ENCODE peak calls at places on chromosomes 13 and 19, in six cellular contexts. Q is H9; P is T-helper 2 cell treated with Interferon-gamma antibody and Interleukin-4, amounts not matched to agents 5 μg/mL and 100 μg/mL, for 36 hours; O is stimulated activated CD8-positive, alpha-beta memory T cell treated with anti-CD3 and anti-CD28 coated beads, Interleukin-4, amount 100 ng/mL, for 48 hours; K is chondrocyte; E is NT2/D1. D is an unnamed sample.

GRCh38 chr19:42282036-42282762 is 13.1 kb downstream of the CIC start:
- DNase-seq in E (no peak), Q (no peak), O (no peak), P (no peak), K (no peak), D (no peak)

GRCh38 chr13:100958859-100959258 is 284.3 kb upstream of the TMTC4 start:
- DNase-seq in K (no peak), P (no peak), E (no peak), O (no peak), Q (no peak), D (no peak)

GRCh38 chr13:29991343-29991742 is 140.9 kb upstream of the UBL3 start:
- DNase-seq in O (no peak), E (peak; percentile 1), P (no peak), K (no peak), Q (no peak), D (peak; percentile 40)

GRCh38 chr19:16319466-16319865 is 5.2 kb upstream of the KLF2 start:
- DNase-seq in E (no peak), O (no peak), P (no peak), Q (no peak), K (no peak), D (no peak)

GRCh38 chr13:83048419-83048818 is 833.9 kb downstream of the SLITRK1 start:
- DNase-seq in O (no peak), P (no peak), E (no peak), Q (no peak), K (no peak), D (no peak)

GRCh38 chr13:98195054-98195791 is 18.2 kb upstream of the RNF113B start:
- DNase-seq in O (no peak), Q (no peak), E (no peak), K (no peak), P (no peak), D (no peak)

GRCh38 chr19:43763473-43763939 is 8.7 kb upstream of the SMG9 start:
- DNase-seq in E (no peak), K (no peak), Q (no peak), P (peak; percentile 58), O (no peak), D (no peak)

GRCh38 chr19:44777715-44778347 is at the start of gene CBLC:
- DNase-seq in K (no peak), Q (peak; percentile 97), P (no peak), E (peak; percentile 47), O (no peak), D (peak; percentile 97)

GRCh38 chr19:55552620-55553019 is 7.3 kb upstream of the SBK3 start:
- DNase-seq in Q (no peak), E (no peak), O (no peak), K (no peak), P (no peak), D (no peak)

GRCh38 chr13:30395192-30396158 is 26.8 kb upstream of the UBE2L5 start:
- DNase-seq in P (peak; percentile 67), O (peak; percentile 73), E (peak; percentile 9), K (no peak), Q (peak; percentile 76), D (peak; percentile 89)

GRCh38 chr19:3360494-3361383 is 5.6 kb upstream of the NFIC start:
- DNase-seq in K (no peak), E (no peak), O (peak; percentile 82), P (peak; percentile 66), Q (no peak), D (no peak)

GRCh38 chr13:50580684-50581305 is 262.7 kb downstream of the DLEU7 start:
- DNase-seq in K (no peak), P (no peak), E (no peak), Q (no peak), O (no peak), D (no peak)

GRCh38 chr13:74246398-74246975 is 112.3 kb upstream of the KLF12 start:
- DNase-seq in E (no peak), O (peak; percentile 42), K (no peak), Q (no peak), P (no peak), D (no peak)

GRCh38 chr19:49799798-49800376 is 13.2 kb downstream of the FUZ start:
- DNase-seq in Q (peak; percentile 77), P (no peak), O (peak; percentile 39), E (no peak), K (no peak), D (no peak)

D was measured in PC-9.